ENCODE peak calls at places on chromosomes 6 and 20, in eight cellular contexts. One of them, this sample, is unnamed.

GRCh38 chr6:25872804-25873203 is 1.2 kb downstream of the SLC17A3 start:
- DNase-seq in left lung: no peak
- DNase-seq in fibroblast of pulmonary artery: no peak
- DNase-seq in omental fat pad: no peak
- DNase-seq in tibial artery: no peak
- DNase-seq in Peyer's patch: no peak
- DNase-seq in ascending aorta: no peak
- DNase-seq in upper lobe of right lung: no peak
- DNase-seq in this sample: no peak

GRCh38 chr6:85864453-85865401 is 222.0 kb upstream of the SYNCRIP start:
- DNase-seq in left lung: peak
- DNase-seq in fibroblast of pulmonary artery: peak
- DNase-seq in omental fat pad: no peak
- DNase-seq in tibial artery: no peak
- DNase-seq in Peyer's patch: no peak
- DNase-seq in ascending aorta: no peak
- DNase-seq in upper lobe of right lung: no peak
- DNase-seq in this sample: no peak

GRCh38 chr6:152981989-152982767 is 663 bp downstream of the FBXO5 start:
- DNase-seq in left lung: peak
- DNase-seq in fibroblast of pulmonary artery: no peak
- DNase-seq in omental fat pad: no peak
- DNase-seq in tibial artery: no peak
- DNase-seq in Peyer's patch: peak
- DNase-seq in ascending aorta: no peak
- DNase-seq in upper lobe of right lung: peak
- DNase-seq in this sample: no peak

GRCh38 chr6:125558907-125559306 is 190.5 kb upstream of the HEY2 start:
- DNase-seq in left lung: no peak
- DNase-seq in fibroblast of pulmonary artery: no peak
- DNase-seq in omental fat pad: no peak
- DNase-seq in tibial artery: no peak
- DNase-seq in Peyer's patch: no peak
- DNase-seq in ascending aorta: no peak
- DNase-seq in upper lobe of right lung: no peak
- DNase-seq in this sample: no peak

GRCh38 chr20:59823860-59824259 is 109.6 kb downstream of the SYCP2 start:
- DNase-seq in left lung: no peak
- DNase-seq in fibroblast of pulmonary artery: no peak
- DNase-seq in omental fat pad: no peak
- DNase-seq in tibial artery: no peak
- DNase-seq in Peyer's patch: no peak
- DNase-seq in ascending aorta: no peak
- DNase-seq in upper lobe of right lung: no peak
- DNase-seq in this sample: no peak

GRCh38 chr6:15421945-15422733 is 176.3 kb downstream of the JARID2 start:
- DNase-seq in left lung: no peak
- DNase-seq in fibroblast of pulmonary artery: no peak
- DNase-seq in omental fat pad: no peak
- DNase-seq in tibial artery: no peak
- DNase-seq in Peyer's patch: no peak
- DNase-seq in ascending aorta: no peak
- DNase-seq in upper lobe of right lung: no peak
- DNase-seq in this sample: no peak

GRCh38 chr6:98657764-98658163 is 176.6 kb upstream of the POU3F2 start:
- DNase-seq in left lung: no peak
- DNase-seq in fibroblast of pulmonary artery: peak
- DNase-seq in omental fat pad: no peak
- DNase-seq in tibial artery: no peak
- DNase-seq in Peyer's patch: no peak
- DNase-seq in ascending aorta: no peak
- DNase-seq in upper lobe of right lung: peak
- DNase-seq in this sample: no peak

GRCh38 chr6:82144852-82145332 is 102.7 kb downstream of the IBTK start:
- DNase-seq in left lung: no peak
- DNase-seq in fibroblast of pulmonary artery: peak
- DNase-seq in omental fat pad: no peak
- DNase-seq in tibial artery: peak
- DNase-seq in Peyer's patch: no peak
- DNase-seq in ascending aorta: peak
- DNase-seq in upper lobe of right lung: no peak
- DNase-seq in this sample: no peak

DNA sequence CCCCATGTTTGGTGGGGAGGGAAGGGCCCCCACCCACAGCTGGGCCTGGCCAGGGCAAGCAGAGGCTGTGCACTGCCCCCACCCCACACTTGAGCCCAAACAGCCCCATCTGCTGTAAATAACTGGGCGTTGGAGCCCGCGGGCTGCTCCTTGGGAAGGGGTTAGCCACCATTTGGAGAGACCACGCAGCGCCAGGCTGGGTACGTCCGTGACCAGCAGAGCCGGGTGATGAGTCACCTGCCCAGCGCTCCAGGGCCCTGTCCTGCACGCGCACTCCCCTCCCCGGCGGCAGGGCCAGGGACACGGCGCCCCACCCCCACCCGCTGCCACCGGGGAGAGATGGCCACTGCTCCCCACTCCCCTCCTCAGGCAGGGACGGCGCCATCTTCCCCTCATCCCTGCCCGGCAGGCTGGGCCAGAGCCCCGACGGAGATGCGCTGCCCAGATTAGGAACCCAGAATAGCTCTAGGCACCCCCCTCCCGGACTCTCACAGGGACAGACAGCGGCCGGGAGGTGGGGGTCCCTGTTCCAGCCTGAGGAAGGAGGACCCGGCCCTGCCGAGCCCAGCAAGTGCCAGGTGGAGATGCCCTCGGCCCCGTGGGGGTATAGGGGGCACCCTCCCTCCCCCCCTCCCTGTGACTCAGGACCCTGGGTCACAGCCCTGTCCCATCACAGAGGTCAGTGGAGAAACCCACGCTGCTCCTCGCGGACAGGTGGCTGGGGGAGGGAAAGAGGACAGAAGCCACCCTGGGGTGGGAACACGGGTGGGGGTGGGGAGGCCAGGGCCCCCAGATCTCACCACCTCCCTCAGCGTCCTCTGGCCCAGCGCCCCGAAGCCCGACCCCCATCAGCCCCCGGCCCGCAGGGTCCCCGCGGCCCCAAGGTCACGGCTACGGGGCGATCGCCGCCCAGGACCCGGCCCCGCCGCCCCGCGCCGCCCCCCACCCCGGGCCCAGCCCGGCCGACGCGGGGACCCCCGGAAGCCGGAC is 642 bp downstream of the EEF1A2 start:
- DNase-seq in left lung: peak
- DNase-seq in fibroblast of pulmonary artery: no peak
- DNase-seq in omental fat pad: no peak
- DNase-seq in tibial artery: no peak
- DNase-seq in Peyer's patch: no peak
- DNase-seq in ascending aorta: no peak
- DNase-seq in upper lobe of right lung: peak
- DNase-seq in this sample: no peak
- TF ChIP-seq CTCF in left lung: no peak
- TF ChIP-seq CTCF in fibroblast of pulmonary artery: no peak
- TF ChIP-seq CTCF in omental fat pad: no peak
- TF ChIP-seq CTCF in tibial artery: no peak
- TF ChIP-seq CTCF in Peyer's patch: no peak
- TF ChIP-seq CTCF in ascending aorta: no peak
- TF ChIP-seq CTCF in upper lobe of right lung: no peak
- TF ChIP-seq CTCF in this sample: no peak

GRCh38 chr6:154242617-154243357 is 113.8 kb downstream of the IPCEF1 start:
- DNase-seq in left lung: no peak
- DNase-seq in fibroblast of pulmonary artery: no peak
- DNase-seq in omental fat pad: no peak
- DNase-seq in tibial artery: no peak
- DNase-seq in Peyer's patch: no peak
- DNase-seq in ascending aorta: no peak
- DNase-seq in upper lobe of right lung: no peak
- DNase-seq in this sample: no peak

GRCh38 chr6:154241570-154241969 is 115.0 kb downstream of the IPCEF1 start:
- DNase-seq in left lung: no peak
- DNase-seq in fibroblast of pulmonary artery: no peak
- DNase-seq in omental fat pad: no peak
- DNase-seq in tibial artery: no peak
- DNase-seq in Peyer's patch: no peak
- DNase-seq in ascending aorta: no peak
- DNase-seq in upper lobe of right lung: no peak
- DNase-seq in this sample: no peak

GRCh38 chr6:154245542-154245941 is 111.1 kb downstream of the IPCEF1 start:
- DNase-seq in left lung: no peak
- DNase-seq in fibroblast of pulmonary artery: no peak
- DNase-seq in omental fat pad: no peak
- DNase-seq in tibial artery: no peak
- DNase-seq in Peyer's patch: no peak
- DNase-seq in ascending aorta: no peak
- DNase-seq in upper lobe of right lung: no peak
- DNase-seq in this sample: no peak

GRCh38 chr6:154246723-154247118 is 109.9 kb downstream of the IPCEF1 start:
- DNase-seq in left lung: no peak
- DNase-seq in fibroblast of pulmonary artery: no peak
- DNase-seq in omental fat pad: no peak
- DNase-seq in tibial artery: no peak
- DNase-seq in Peyer's patch: no peak
- DNase-seq in ascending aorta: no peak
- DNase-seq in upper lobe of right lung: no peak
- DNase-seq in this sample: no peak

DNA sequence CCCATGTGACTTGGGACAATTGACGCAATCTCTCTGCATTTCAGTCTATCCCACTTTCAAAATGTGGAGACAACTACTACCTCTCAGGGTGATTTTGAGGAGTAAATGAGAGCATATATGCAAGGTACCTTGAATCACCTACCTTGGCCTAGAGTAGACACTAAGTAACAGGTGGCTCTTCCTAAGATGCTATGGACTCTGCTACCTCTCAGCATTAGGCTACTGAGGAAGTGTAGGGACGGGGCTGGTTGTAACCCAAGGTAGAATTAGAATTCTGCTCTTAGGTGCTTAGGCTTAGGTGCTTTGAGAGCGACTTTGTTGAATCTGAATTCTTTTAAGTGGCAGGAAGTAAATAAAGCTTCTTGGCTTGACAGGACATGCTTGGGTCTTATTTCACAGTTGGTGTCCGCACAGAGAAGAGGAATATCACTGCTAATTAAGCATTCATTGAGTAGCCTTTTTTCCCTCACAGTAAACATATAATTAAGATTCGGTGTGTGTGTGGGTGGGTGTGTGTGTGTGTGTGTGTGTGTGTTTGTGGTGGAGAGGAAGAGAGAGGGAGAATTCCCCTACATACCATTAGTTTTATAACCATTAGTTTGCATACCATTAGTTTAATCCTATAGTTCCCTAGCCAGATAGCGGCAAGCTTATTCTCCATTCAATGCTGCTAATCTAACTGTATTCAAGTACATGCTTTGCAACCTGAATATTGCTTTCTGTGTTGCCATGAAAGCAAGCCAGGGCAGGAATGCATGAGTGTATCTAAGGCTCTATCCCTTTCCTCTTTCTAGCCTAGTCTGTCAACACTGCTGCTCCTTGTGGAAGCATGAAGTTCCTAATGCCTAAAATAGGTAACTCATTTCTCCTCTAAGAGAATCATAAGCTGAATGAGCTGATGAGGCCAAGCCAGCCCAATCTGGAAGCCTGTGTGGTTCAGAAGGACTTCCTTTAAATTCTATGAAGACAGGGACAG is 112.5 kb downstream of the IPCEF1 start:
- DNase-seq in left lung: no peak
- DNase-seq in fibroblast of pulmonary artery: no peak
- DNase-seq in omental fat pad: no peak
- DNase-seq in tibial artery: no peak
- DNase-seq in Peyer's patch: no peak
- DNase-seq in ascending aorta: no peak
- DNase-seq in upper lobe of right lung: no peak
- DNase-seq in this sample: no peak
- TF ChIP-seq CTCF in left lung: no peak
- TF ChIP-seq CTCF in fibroblast of pulmonary artery: no peak
- TF ChIP-seq CTCF in omental fat pad: no peak
- TF ChIP-seq CTCF in tibial artery: no peak
- TF ChIP-seq CTCF in Peyer's patch: no peak
- TF ChIP-seq CTCF in ascending aorta: no peak
- TF ChIP-seq CTCF in upper lobe of right lung: no peak
- TF ChIP-seq CTCF in this sample: no peak

GRCh38 chr20:10481671-10482070 is 46.6 kb downstream of the SLX4IP start:
- DNase-seq in left lung: no peak
- DNase-seq in fibroblast of pulmonary artery: no peak
- DNase-seq in omental fat pad: no peak
- DNase-seq in tibial artery: no peak
- DNase-seq in Peyer's patch: no peak
- DNase-seq in ascending aorta: no peak
- DNase-seq in upper lobe of right lung: no peak
- DNase-seq in this sample: no peak

GRCh38 chr20:10476319-10476724 is 41.2 kb downstream of the SLX4IP start:
- DNase-seq in left lung: no peak
- DNase-seq in fibroblast of pulmonary artery: peak
- DNase-seq in omental fat pad: no peak
- DNase-seq in tibial artery: no peak
- DNase-seq in Peyer's patch: no peak
- DNase-seq in ascending aorta: no peak
- DNase-seq in upper lobe of right lung: no peak
- DNase-seq in this sample: peak

GRCh38 chr20:10478205-10478604 is 43.1 kb downstream of the SLX4IP start:
- DNase-seq in left lung: no peak
- DNase-seq in fibroblast of pulmonary artery: no peak
- DNase-seq in omental fat pad: no peak
- DNase-seq in tibial artery: no peak
- DNase-seq in Peyer's patch: no peak
- DNase-seq in ascending aorta: no peak
- DNase-seq in upper lobe of right lung: no peak
- DNase-seq in this sample: no peak

GRCh38 chr20:10475225-10475624 is 40.1 kb downstream of the SLX4IP start:
- DNase-seq in left lung: no peak
- DNase-seq in fibroblast of pulmonary artery: no peak
- DNase-seq in omental fat pad: no peak
- DNase-seq in tibial artery: no peak
- DNase-seq in Peyer's patch: no peak
- DNase-seq in ascending aorta: no peak
- DNase-seq in upper lobe of right lung: no peak
- DNase-seq in this sample: no peak

GRCh38 chr20:10478930-10479329 is 43.8 kb downstream of the SLX4IP start:
- DNase-seq in left lung: no peak
- DNase-seq in fibroblast of pulmonary artery: no peak
- DNase-seq in omental fat pad: no peak
- DNase-seq in tibial artery: no peak
- DNase-seq in Peyer's patch: no peak
- DNase-seq in ascending aorta: no peak
- DNase-seq in upper lobe of right lung: no peak
- DNase-seq in this sample: no peak
- TF ChIP-seq CTCF in left lung: no peak
- TF ChIP-seq CTCF in fibroblast of pulmonary artery: no peak
- TF ChIP-seq CTCF in omental fat pad: no peak
- TF ChIP-seq CTCF in tibial artery: no peak
- TF ChIP-seq CTCF in Peyer's patch: no peak
- TF ChIP-seq CTCF in ascending aorta: no peak
- TF ChIP-seq CTCF in upper lobe of right lung: no peak
- TF ChIP-seq CTCF in this sample: no peak

DNA sequence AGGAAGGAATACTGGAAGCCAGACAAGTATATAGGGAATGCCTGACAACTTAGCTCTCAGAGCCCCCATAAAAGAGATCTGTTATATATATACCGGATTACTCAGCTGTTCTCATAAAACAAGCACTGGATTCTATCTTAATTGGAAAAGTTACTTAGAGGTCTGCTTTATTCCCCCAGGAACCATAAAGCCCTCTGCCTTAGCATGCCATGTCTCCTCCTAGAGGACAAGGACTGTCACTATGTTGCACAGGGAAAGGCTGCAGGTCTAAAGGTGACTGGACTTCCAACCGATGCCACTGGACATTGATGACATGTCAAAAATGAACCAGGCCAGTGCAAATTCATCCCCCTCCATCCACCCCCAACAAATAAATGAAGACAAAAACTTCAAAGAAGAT is 6.4 kb downstream of the EXOC2 start:
- DNase-seq in left lung: no peak
- DNase-seq in fibroblast of pulmonary artery: no peak
- DNase-seq in omental fat pad: no peak
- DNase-seq in tibial artery: no peak
- DNase-seq in Peyer's patch: no peak
- DNase-seq in ascending aorta: no peak
- DNase-seq in upper lobe of right lung: no peak
- DNase-seq in this sample: no peak
- TF ChIP-seq CTCF in left lung: no peak
- TF ChIP-seq CTCF in fibroblast of pulmonary artery: peak
- TF ChIP-seq CTCF in omental fat pad: no peak
- TF ChIP-seq CTCF in tibial artery: no peak
- TF ChIP-seq CTCF in Peyer's patch: no peak
- TF ChIP-seq CTCF in ascending aorta: no peak
- TF ChIP-seq CTCF in upper lobe of right lung: no peak
- TF ChIP-seq CTCF in this sample: no peak

This sample was measured in CD14-positive monocyte.